ENCODE peak calls at places on chromosomes 5 and 9, in four cellular contexts. B is heart right ventricle, K is cardiac fibroblast, C is mucosa of descending colon. L is an unnamed sample.

GRCh38 chr9:114341152-114341830 is 11.6 kb downstream of the ORM2 start:
- DNase-seq in B (no peak), K (no peak), C (no peak), L (no peak)

GRCh38 chr5:128276537-128277216 is 193.1 kb downstream of the SLC12A2 start:
- DNase-seq in B (no peak), K (peak; percentile 50), C (no peak), L (no peak)

GRCh38 chr5:121805931-121806330 is 45.8 kb upstream of the FTMT start:
- DNase-seq in B (no peak), K (no peak), C (no peak), L (no peak)

GRCh38 chr9:121529237-121529987 is 29.8 kb upstream of the GGTA1 start:
- DNase-seq in B (peak; percentile 98), K (peak; percentile 99), C (peak; percentile 80), L (no peak)

GRCh38 chr5:125227333-125228075 is 481.1 kb upstream of the ZNF608 start:
- DNase-seq in B (no peak), K (peak; percentile 42), C (peak; percentile 36), L (peak; percentile 52)

GRCh38 chr5:95857185-95857945 is 34.8 kb upstream of the GLRX start:
- DNase-seq in B (peak; percentile 78), K (peak; percentile 90), C (no peak), L (no peak)

GRCh38 chr9:137764981-137765380 is 112.6 kb upstream of the CACNA1B start:
- DNase-seq in B (no peak), K (no peak), C (no peak), L (no peak)

GRCh38 chr5:172837640-172838039 is 3.6 kb downstream of the ERGIC1 start:
- DNase-seq in B (no peak), K (no peak), C (peak; percentile 96), L (no peak)

GRCh38 chr5:157506066-157506590 is 46.1 kb downstream of the NIPAL4 start:
- DNase-seq in B (no peak), K (peak; percentile 45), C (no peak), L (no peak)

GRCh38 chr9:36840895-36841536 is 193.1 kb downstream of the PAX5 start:
- DNase-seq in B (no peak), K (no peak), C (no peak), L (no peak)

GRCh38 chr9:81591791-81592190 is 97.6 kb downstream of the TLE1 start:
- DNase-seq in B (no peak), K (no peak), C (peak; percentile 69), L (no peak)

GRCh38 chr5:39906146-39906545 is 481.4 kb upstream of the DAB2 start:
- DNase-seq in B (no peak), K (peak; percentile 38), C (no peak), L (no peak)

GRCh38 chr5:105503950-105504349 is 1941.4 kb upstream of the NUDT12 start:
- DNase-seq in B (no peak), K (peak; percentile 1), C (no peak), L (no peak)

GRCh38 chr9:75930766-75931311 is 40.4 kb downstream of the PCSK5 start:
- DNase-seq in B (no peak), K (peak; percentile 15), C (no peak), L (no peak)

GRCh38 chr9:21395778-21396717 is 10.8 kb upstream of the IFNA2 start:
- DNase-seq in B (peak; percentile 57), K (peak; percentile 15), C (peak; percentile 72), L (peak; percentile 73)

GRCh38 chr5:35828092-35828598 is 28.5 kb upstream of the IL7R start:
- DNase-seq in B (no peak), K (no peak), C (no peak), L (no peak)

GRCh38 chr5:76175821-76176403 is 92.7 kb downstream of the SV2C start:
- DNase-seq in B (no peak), K (no peak), C (no peak), L (no peak)

GRCh38 chr9:7246917-7247538 is 489.3 kb downstream of the KDM4C start:
- DNase-seq in B (no peak), K (no peak), C (no peak), L (no peak)

GRCh38 chr9:129601082-129601674 is 19.7 kb downstream of the C9orf50 start:
- DNase-seq in B (no peak), K (no peak), C (no peak), L (no peak)

GRCh38 chr9:109426621-109427402 is 71.3 kb downstream of the PTPN3 start:
- DNase-seq in B (no peak), K (no peak), C (no peak), L (no peak)

GRCh38 chr5:157159209-157159751 is 6.8 kb downstream of the GARIN3 start:
- DNase-seq in B (no peak), K (no peak), C (no peak), L (no peak)

GRCh38 chr9:21078702-21079101 is 960 bp upstream of the IFNB1 start:
- DNase-seq in B (no peak), K (no peak), C (no peak), L (no peak)

GRCh38 chr5:160507181-160507811 is 85.6 kb downstream of the PTTG1 start:
- DNase-seq in B (no peak), K (peak; percentile 14), C (no peak), L (no peak)

GRCh38 chr5:80127037-80127642 is 92.0 kb downstream of the THBS4 start:
- DNase-seq in B (no peak), K (no peak), C (no peak), L (no peak)

GRCh38 chr5:133842846-133843725 is 125.3 kb downstream of the C5orf15 start:
- DNase-seq in B (no peak), K (no peak), C (no peak), L (no peak)

GRCh38 chr5:113448224-113448623 is 13.4 kb upstream of the TSSK1B start:
- DNase-seq in B (no peak), K (no peak), C (no peak), L (no peak)

GRCh38 chr9:87498046-87498815 is 564 bp downstream of the DAPK1 start:
- DNase-seq in B (peak; percentile 42), K (peak; percentile 58), C (no peak), L (peak; percentile 74)

GRCh38 chr9:32069169-32069813 is 315.2 kb upstream of the ACO1 start:
- DNase-seq in B (no peak), K (no peak), C (no peak), L (no peak)

GRCh38 chr5:147481376-147481775 is 28.5 kb downstream of the DPYSL3 start:
- DNase-seq in B (no peak), K (peak; percentile 66), C (no peak), L (no peak)

GRCh38 chr5:132830436-132831094 is at the start of gene SHROOM1:
- DNase-seq in B (peak; percentile 66), K (peak; percentile 55), C (peak; percentile 79), L (no peak)

GRCh38 chr5:157865844-157866243 is 6.9 kb upstream of the CLINT1 start:
- DNase-seq in B (no peak), K (no peak), C (no peak), L (no peak)

GRCh38 chr9:114856210-114856941 is 50.5 kb upstream of the TNFSF15 start:
- DNase-seq in B (no peak), K (peak; percentile 66), C (no peak), L (no peak)

GRCh38 chr9:136451221-136451877 is 11.7 kb upstream of the INPP5E start:
- DNase-seq in B (no peak), K (no peak), C (no peak), L (no peak)
- TF ChIP-seq CTCF in B (no peak), K (no peak), C (no peak), L (no peak)

GRCh38 chr5:174526177-174526576 is 198.2 kb upstream of the MSX2 start:
- DNase-seq in B (no peak), K (no peak), C (no peak), L (no peak)

GRCh38 chr5:174527936-174528557 is 196.3 kb upstream of the MSX2 start:
- DNase-seq in B (no peak), K (no peak), C (no peak), L (no peak)

GRCh38 chr5:174522641-174523260 is 201.6 kb upstream of the MSX2 start:
- DNase-seq in B (no peak), K (no peak), C (no peak), L (no peak)

GRCh38 chr5:174520420-174521396 is 203.7 kb upstream of the MSX2 start:
- DNase-seq in B (no peak), K (no peak), C (no peak), L (no peak)

DNA sequence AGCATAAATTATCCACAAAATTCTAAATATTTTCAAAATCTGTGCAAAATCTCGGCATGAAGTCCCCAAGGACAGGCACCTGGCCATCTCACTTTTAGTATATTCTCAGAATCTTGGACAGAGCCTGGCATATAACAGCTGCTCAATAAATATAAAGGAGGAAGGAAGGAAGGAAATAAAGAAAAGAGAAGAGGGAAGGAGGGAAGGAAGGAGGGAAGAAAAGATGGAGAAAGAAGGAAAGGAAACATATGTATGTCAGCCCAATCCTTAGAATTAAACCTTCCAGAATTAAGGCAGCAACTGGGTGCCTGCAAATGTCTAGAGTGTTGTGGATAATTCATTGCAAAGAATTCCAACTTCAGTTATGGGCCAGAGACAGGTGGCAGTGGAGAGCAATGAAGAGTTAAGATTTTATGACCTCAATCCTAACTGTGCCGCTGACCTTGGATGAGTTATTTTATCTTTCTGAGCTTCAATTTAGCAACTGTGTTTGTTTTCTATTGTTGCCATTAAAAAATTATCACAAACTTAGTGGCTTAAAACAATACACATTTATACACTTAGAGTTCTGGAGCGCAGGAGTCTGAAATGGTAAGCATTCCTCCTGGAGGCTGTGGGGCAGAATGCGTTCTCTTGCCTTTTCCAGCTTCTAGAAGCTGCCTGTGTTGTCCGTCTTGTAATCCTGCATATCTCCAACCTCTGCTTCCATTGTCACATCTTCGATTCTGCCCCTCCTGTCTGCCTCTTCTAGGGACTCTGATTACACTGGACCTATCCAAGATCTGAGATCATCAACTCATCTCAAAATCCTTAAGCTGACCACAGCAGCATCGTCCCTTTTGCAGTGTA is 200.8 kb upstream of the MSX2 start:
- DNase-seq in B (no peak), K (no peak), C (no peak), L (no peak)
- TF ChIP-seq CTCF in B (no peak), K (no peak), C (no peak), L (no peak)

GRCh38 chr9:101466863-101467262 is 31.3 kb upstream of the ALDOB start:
- DNase-seq in B (no peak), K (no peak), C (no peak), L (no peak)

GRCh38 chr9:101468116-101468515 is 32.5 kb upstream of the ALDOB start:
- DNase-seq in B (no peak), K (no peak), C (no peak), L (no peak)

GRCh38 chr9:101463397-101463796 is 27.8 kb upstream of the ALDOB start:
- DNase-seq in B (no peak), K (peak; percentile 16), C (no peak), L (no peak)

GRCh38 chr9:101467690-101468089 is 32.1 kb upstream of the ALDOB start:
- DNase-seq in B (no peak), K (no peak), C (no peak), L (no peak)

DNA sequence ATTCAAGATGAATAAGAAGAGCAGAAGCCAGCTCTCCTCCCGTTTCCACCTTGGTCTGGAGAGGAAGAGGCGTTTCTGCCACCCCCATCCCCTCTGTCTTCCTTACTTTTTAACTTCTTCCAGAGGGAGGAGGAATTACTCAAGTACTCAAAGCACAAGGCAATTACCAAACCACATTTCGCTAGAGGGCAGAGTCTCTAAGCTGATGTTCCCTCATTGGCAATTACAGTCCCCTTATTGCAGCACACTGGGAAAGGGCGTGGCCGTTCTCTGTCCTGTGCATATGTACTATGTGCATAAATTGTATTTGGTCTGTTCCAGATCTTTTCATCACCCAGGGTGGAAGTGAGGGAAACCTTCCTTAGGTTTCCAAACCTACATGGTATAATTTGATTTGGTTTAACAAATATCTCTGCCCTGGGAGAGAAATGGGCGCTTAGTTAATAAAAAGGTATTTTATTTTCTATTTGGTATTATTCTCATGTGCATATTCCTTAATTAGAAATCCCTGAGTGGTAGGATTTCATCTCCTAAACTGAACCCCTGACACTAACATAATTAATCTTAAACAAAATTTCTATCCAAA is 29.8 kb upstream of the ALDOB start:
- DNase-seq in B (no peak), K (peak; percentile 52), C (peak; percentile 92), L (no peak)
- TF ChIP-seq CTCF in B (no peak), K (peak; percentile 22), C (peak; percentile 22), L (no peak)

GRCh38 chr9:125361837-125362531 is 100.4 kb downstream of the GAPVD1 start:
- DNase-seq in B (no peak), K (peak; percentile 32), C (peak; percentile 15), L (peak; percentile 52)
- TF ChIP-seq CTCF in B (no peak), K (peak; percentile 18), C (no peak), L (peak; percentile 31)

L was measured in endothelial cell.